ENCODE peak calls at places on chromosomes 1 and 21, in seven cellular contexts. One of them, this sample, is unnamed.

GRCh38 chr1:95126846-95127245 is 9.7 kb downstream of the TLCD4 start:
- DNase-seq in tibial nerve: no peak
- DNase-seq in cardiac muscle cell: no peak
- DNase-seq in adrenal gland: no peak
- DNase-seq in fibroblast of villous mesenchyme: no peak
- DNase-seq in endothelial cell: no peak
- DNase-seq in prostate gland: no peak
- DNase-seq in this sample: no peak

GRCh38 chr1:75950176-75950575 is 18.0 kb upstream of the ASB17 start:
- DNase-seq in adrenal gland: no peak
- DNase-seq in prostate gland: no peak
- DNase-seq in cardiac muscle cell: no peak
- DNase-seq in tibial nerve: no peak
- DNase-seq in fibroblast of villous mesenchyme: no peak
- DNase-seq in endothelial cell: no peak
- DNase-seq in this sample: no peak

GRCh38 chr1:115522386-115522785 is 119.4 kb upstream of the VANGL1 start:
- DNase-seq in fibroblast of villous mesenchyme: no peak
- DNase-seq in adrenal gland: no peak
- DNase-seq in endothelial cell: no peak
- DNase-seq in tibial nerve: no peak
- DNase-seq in cardiac muscle cell: no peak
- DNase-seq in prostate gland: no peak
- DNase-seq in this sample: no peak

GRCh38 chr1:59077739-59078503 is 219.0 kb upstream of the FGGY start:
- DNase-seq in fibroblast of villous mesenchyme: no peak
- DNase-seq in adrenal gland: no peak
- DNase-seq in tibial nerve: no peak
- DNase-seq in prostate gland: no peak
- DNase-seq in endothelial cell: no peak
- DNase-seq in cardiac muscle cell: peak
- DNase-seq in this sample: no peak

GRCh38 chr1:24909388-24909898 is 20.6 kb downstream of the RUNX3 start:
- DNase-seq in prostate gland: no peak
- DNase-seq in fibroblast of villous mesenchyme: peak
- DNase-seq in tibial nerve: peak
- DNase-seq in cardiac muscle cell: peak
- DNase-seq in adrenal gland: peak
- DNase-seq in endothelial cell: peak
- DNase-seq in this sample: no peak

GRCh38 chr1:159188375-159188788 is 16.3 kb upstream of the ACKR1 start:
- DNase-seq in endothelial cell: peak
- DNase-seq in cardiac muscle cell: peak
- DNase-seq in tibial nerve: peak
- DNase-seq in fibroblast of villous mesenchyme: peak
- DNase-seq in prostate gland: no peak
- DNase-seq in adrenal gland: peak
- DNase-seq in this sample: no peak

GRCh38 chr1:150194381-150195031 is 41.4 kb downstream of the ANP32E start:
- DNase-seq in fibroblast of villous mesenchyme: peak
- DNase-seq in tibial nerve: no peak
- DNase-seq in adrenal gland: no peak
- DNase-seq in prostate gland: no peak
- DNase-seq in cardiac muscle cell: no peak
- DNase-seq in endothelial cell: no peak
- DNase-seq in this sample: no peak

GRCh38 chr1:220690140-220691038 is at the start of gene C1orf115:
- DNase-seq in adrenal gland: peak
- DNase-seq in cardiac muscle cell: peak
- DNase-seq in fibroblast of villous mesenchyme: peak
- DNase-seq in tibial nerve: peak
- DNase-seq in prostate gland: peak
- DNase-seq in endothelial cell: peak
- DNase-seq in this sample: peak

GRCh38 chr1:172745014-172745413 is 86.1 kb downstream of the FASLG start:
- DNase-seq in prostate gland: peak
- DNase-seq in tibial nerve: peak
- DNase-seq in adrenal gland: peak
- DNase-seq in endothelial cell: peak
- DNase-seq in fibroblast of villous mesenchyme: peak
- DNase-seq in cardiac muscle cell: peak
- DNase-seq in this sample: no peak

GRCh38 chr21:21146587-21147373 is 148.6 kb downstream of the NCAM2 start:
- DNase-seq in cardiac muscle cell: no peak
- DNase-seq in fibroblast of villous mesenchyme: peak
- DNase-seq in prostate gland: no peak
- DNase-seq in adrenal gland: no peak
- DNase-seq in tibial nerve: no peak
- DNase-seq in endothelial cell: no peak
- DNase-seq in this sample: no peak

GRCh38 chr1:116485071-116485735 is 85.6 kb downstream of the CD58 start:
- DNase-seq in endothelial cell: peak
- DNase-seq in tibial nerve: peak
- DNase-seq in adrenal gland: peak
- DNase-seq in fibroblast of villous mesenchyme: peak
- DNase-seq in prostate gland: peak
- DNase-seq in cardiac muscle cell: peak
- DNase-seq in this sample: peak

GRCh38 chr1:182662121-182662890 is 22.1 kb downstream of the RGS8 start:
- DNase-seq in endothelial cell: peak
- DNase-seq in cardiac muscle cell: no peak
- DNase-seq in adrenal gland: no peak
- DNase-seq in fibroblast of villous mesenchyme: no peak
- DNase-seq in tibial nerve: no peak
- DNase-seq in prostate gland: no peak
- DNase-seq in this sample: no peak

GRCh38 chr1:204256531-204256930 is 42.7 kb upstream of the GOLT1A start:
- DNase-seq in cardiac muscle cell: no peak
- DNase-seq in prostate gland: peak
- DNase-seq in endothelial cell: no peak
- DNase-seq in fibroblast of villous mesenchyme: no peak
- DNase-seq in adrenal gland: no peak
- DNase-seq in tibial nerve: no peak
- DNase-seq in this sample: no peak

GRCh38 chr21:35198004-35198403 is 148.9 kb upstream of the RUNX1 start:
- DNase-seq in endothelial cell: no peak
- DNase-seq in adrenal gland: no peak
- DNase-seq in cardiac muscle cell: no peak
- DNase-seq in fibroblast of villous mesenchyme: peak
- DNase-seq in prostate gland: no peak
- DNase-seq in tibial nerve: no peak
- DNase-seq in this sample: no peak

GRCh38 chr1:241641748-241642592 is 1.8 kb upstream of the CHML start:
- DNase-seq in fibroblast of villous mesenchyme: peak
- DNase-seq in prostate gland: no peak
- DNase-seq in cardiac muscle cell: no peak
- DNase-seq in adrenal gland: no peak
- DNase-seq in tibial nerve: no peak
- DNase-seq in endothelial cell: no peak
- DNase-seq in this sample: no peak

GRCh38 chr1:33532250-33532649 is 59.8 kb downstream of the ZSCAN20 start:
- DNase-seq in prostate gland: no peak
- DNase-seq in adrenal gland: no peak
- DNase-seq in tibial nerve: no peak
- DNase-seq in cardiac muscle cell: no peak
- DNase-seq in endothelial cell: no peak
- DNase-seq in fibroblast of villous mesenchyme: no peak
- DNase-seq in this sample: no peak

DNA sequence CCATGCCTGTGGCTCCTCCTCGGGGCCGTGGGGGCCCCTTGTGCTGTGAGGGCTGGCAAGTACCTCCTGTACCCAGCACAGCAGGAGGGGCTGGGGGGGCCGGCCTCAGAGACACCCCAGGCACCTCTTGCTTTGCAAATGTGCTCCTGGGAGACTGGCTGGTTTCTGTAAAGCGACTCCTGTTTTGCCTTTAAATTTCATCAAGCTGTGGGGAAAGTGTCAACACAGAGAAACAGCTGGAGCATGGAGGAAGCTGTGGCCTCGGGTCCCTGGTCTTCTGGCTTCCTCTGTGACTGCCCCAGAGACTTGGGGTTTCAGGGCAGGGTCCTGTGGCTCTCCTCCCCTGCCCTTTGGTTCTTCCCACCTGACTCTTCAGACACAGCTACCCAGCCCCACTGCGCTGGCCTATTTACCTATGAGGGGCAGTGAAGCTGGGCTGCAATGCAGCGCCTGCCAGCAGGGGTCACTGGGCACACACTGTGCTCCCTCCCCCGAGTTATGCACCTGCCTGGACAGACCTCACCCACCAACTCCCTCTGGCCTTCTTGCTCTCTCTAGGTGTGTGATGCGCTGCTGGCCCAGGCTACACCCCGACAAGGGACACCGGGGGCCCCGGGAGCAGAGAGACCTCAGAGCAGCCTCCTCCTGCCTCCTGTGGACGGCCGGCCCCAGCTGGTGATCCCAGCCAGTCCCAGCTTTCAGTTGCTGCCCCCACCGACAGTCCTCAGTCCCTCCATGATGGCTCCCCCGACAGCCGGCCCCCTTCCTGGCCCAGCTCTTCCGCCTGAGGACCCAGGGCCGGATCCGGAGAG is 17.6 kb upstream of the PEX10 start:
- DNase-seq in prostate gland: no peak
- DNase-seq in fibroblast of villous mesenchyme: no peak
- DNase-seq in endothelial cell: no peak
- DNase-seq in tibial nerve: no peak
- DNase-seq in cardiac muscle cell: no peak
- DNase-seq in adrenal gland: no peak
- DNase-seq in this sample: no peak
- TF ChIP-seq CTCF in prostate gland: no peak
- TF ChIP-seq CTCF in fibroblast of villous mesenchyme: peak
- TF ChIP-seq CTCF in endothelial cell: peak
- TF ChIP-seq CTCF in tibial nerve: no peak
- TF ChIP-seq CTCF in cardiac muscle cell: peak
- TF ChIP-seq CTCF in adrenal gland: peak
- TF ChIP-seq CTCF in this sample: no peak

GRCh38 chr1:27934818-27935549 is at the start of gene SMPDL3B:
- DNase-seq in fibroblast of villous mesenchyme: no peak
- DNase-seq in adrenal gland: no peak
- DNase-seq in endothelial cell: peak
- DNase-seq in tibial nerve: no peak
- DNase-seq in prostate gland: peak
- DNase-seq in cardiac muscle cell: peak
- DNase-seq in this sample: no peak
- TF ChIP-seq CTCF in fibroblast of villous mesenchyme: no peak
- TF ChIP-seq CTCF in adrenal gland: no peak
- TF ChIP-seq CTCF in endothelial cell: no peak
- TF ChIP-seq CTCF in tibial nerve: no peak
- TF ChIP-seq CTCF in prostate gland: no peak
- TF ChIP-seq CTCF in cardiac muscle cell: no peak
- TF ChIP-seq CTCF in this sample: no peak

DNA sequence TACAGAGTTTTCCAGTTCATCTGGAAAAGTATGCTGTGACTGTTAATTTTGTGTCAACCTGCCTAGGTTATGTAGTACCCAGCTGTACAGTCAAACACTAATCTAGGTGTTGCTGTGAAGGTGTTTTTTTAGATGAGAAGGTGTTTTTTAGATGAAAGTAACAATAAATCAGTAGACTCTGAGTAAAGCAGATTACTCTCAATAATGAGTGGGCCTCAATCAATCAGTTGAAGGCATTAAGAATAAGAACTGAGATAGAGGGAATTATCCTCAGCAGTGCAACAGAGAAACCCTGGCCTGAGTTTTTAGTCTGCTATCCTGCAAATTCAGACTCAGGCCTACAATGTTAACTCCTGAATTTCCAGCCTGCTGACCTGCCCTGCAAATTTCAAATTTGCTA is 33.5 kb downstream of the SCAF4 start:
- DNase-seq in cardiac muscle cell: no peak
- DNase-seq in endothelial cell: no peak
- DNase-seq in adrenal gland: no peak
- DNase-seq in tibial nerve: no peak
- DNase-seq in prostate gland: no peak
- DNase-seq in fibroblast of villous mesenchyme: no peak
- DNase-seq in this sample: no peak
- TF ChIP-seq CTCF in cardiac muscle cell: no peak
- TF ChIP-seq CTCF in endothelial cell: no peak
- TF ChIP-seq CTCF in adrenal gland: no peak
- TF ChIP-seq CTCF in tibial nerve: no peak
- TF ChIP-seq CTCF in prostate gland: no peak
- TF ChIP-seq CTCF in fibroblast of villous mesenchyme: no peak
- TF ChIP-seq CTCF in this sample: no peak

GRCh38 chr1:54406339-54407181 is at the start of gene SSBP3:
- DNase-seq in fibroblast of villous mesenchyme: peak
- DNase-seq in endothelial cell: peak
- DNase-seq in tibial nerve: peak
- DNase-seq in prostate gland: peak
- DNase-seq in cardiac muscle cell: peak
- DNase-seq in adrenal gland: peak
- DNase-seq in this sample: peak
- TF ChIP-seq CTCF in fibroblast of villous mesenchyme: no peak
- TF ChIP-seq CTCF in endothelial cell: no peak
- TF ChIP-seq CTCF in tibial nerve: peak
- TF ChIP-seq CTCF in prostate gland: no peak
- TF ChIP-seq CTCF in cardiac muscle cell: no peak
- TF ChIP-seq CTCF in adrenal gland: peak
- TF ChIP-seq CTCF in this sample: no peak

GRCh38 chr1:108559215-108560142 is at the start of gene EEIG2:
- DNase-seq in tibial nerve: peak
- DNase-seq in endothelial cell: peak
- DNase-seq in adrenal gland: peak
- DNase-seq in cardiac muscle cell: peak
- DNase-seq in prostate gland: peak
- DNase-seq in fibroblast of villous mesenchyme: peak
- DNase-seq in this sample: peak
- TF ChIP-seq CTCF in tibial nerve: peak
- TF ChIP-seq CTCF in endothelial cell: peak
- TF ChIP-seq CTCF in adrenal gland: peak
- TF ChIP-seq CTCF in cardiac muscle cell: peak
- TF ChIP-seq CTCF in prostate gland: peak
- TF ChIP-seq CTCF in fibroblast of villous mesenchyme: peak
- TF ChIP-seq CTCF in this sample: peak

GRCh38 chr1:177334276-177334675 is 163.5 kb downstream of the BRINP2 start:
- DNase-seq in endothelial cell: no peak
- DNase-seq in cardiac muscle cell: peak
- DNase-seq in tibial nerve: no peak
- DNase-seq in prostate gland: no peak
- DNase-seq in adrenal gland: no peak
- DNase-seq in fibroblast of villous mesenchyme: no peak
- DNase-seq in this sample: no peak
- TF ChIP-seq CTCF in endothelial cell: no peak
- TF ChIP-seq CTCF in cardiac muscle cell: no peak
- TF ChIP-seq CTCF in tibial nerve: no peak
- TF ChIP-seq CTCF in prostate gland: no peak
- TF ChIP-seq CTCF in adrenal gland: no peak
- TF ChIP-seq CTCF in fibroblast of villous mesenchyme: no peak
- TF ChIP-seq CTCF in this sample: no peak